ENCODE peak calls at places on chromosomes 11 and 22, in eight cellular contexts. S is cardiac muscle cell, P is brain microvascular endothelial cell, Y is cardiac fibroblast, I is spleen, Z is ovary, R is mammary epithelial cell, L is BJ. F is an unnamed sample.

GRCh38 chr11:17736921-17737817 is 2.6 kb downstream of the KCNC1 start:
- DNase-seq in S (no peak), Z (no peak), Y (no peak), L (no peak), P (no peak), R (no peak), I (peak), F (no peak)

GRCh38 chr11:62005231-62005661 is 37.8 kb upstream of the FTH1 start:
- DNase-seq in S (no peak), I (no peak), Z (no peak), Y (peak), R (no peak), L (no peak), P (no peak), F (no peak)

GRCh38 chr22:19453718-19454117 is 6.2 kb upstream of the C22orf39 start:
- DNase-seq in P (no peak), L (no peak), I (no peak), S (no peak), Y (no peak), R (no peak), Z (no peak), F (no peak)

GRCh38 chr11:476416-476815 is 26.3 kb downstream of the PTDSS2 start:
- DNase-seq in Z (no peak), P (no peak), L (no peak), Y (no peak), I (no peak), R (no peak), S (no peak), F (no peak)

GRCh38 chr11:95378789-95379188 is 147.8 kb upstream of the SESN3 start:
- DNase-seq in P (no peak), R (no peak), Y (no peak), S (no peak), Z (no peak), L (no peak), I (no peak), F (no peak)

GRCh38 chr22:25406510-25407210 is 157.8 kb upstream of the GRK3 start:
- DNase-seq in Y (no peak), S (no peak), Z (no peak), L (no peak), I (no peak), R (no peak), P (no peak), F (no peak)

GRCh38 chr22:27223317-27224177 is 566.2 kb downstream of the MIAT start:
- DNase-seq in I (peak), L (peak), Z (no peak), Y (peak), P (peak), S (no peak), R (peak), F (peak)

GRCh38 chr11:74650498-74650897 is 58.1 kb downstream of the POLD3 start:
- DNase-seq in P (no peak), Y (peak), L (peak), S (no peak), R (no peak), I (no peak), Z (no peak), F (peak)

GRCh38 chr11:58465690-58466089 is 23.7 kb upstream of the OR5B12 start:
- DNase-seq in P (no peak), Y (no peak), S (no peak), R (peak), Z (no peak), L (no peak), I (no peak), F (no peak)

GRCh38 chr11:107468596-107468995 is 11.0 kb upstream of the CWF19L2 start:
- DNase-seq in S (no peak), Y (peak), I (no peak), Z (no peak), P (peak), R (peak), L (no peak), F (peak)

GRCh38 chr22:26579331-26579886 is 10.5 kb downstream of the TPST2 start:
- DNase-seq in P (no peak), Z (no peak), R (no peak), S (no peak), Y (no peak), L (no peak), I (peak), F (no peak)

GRCh38 chr11:40227730-40228129 is 1231.7 kb downstream of the LRRC4C start:
- DNase-seq in Z (no peak), P (no peak), S (no peak), R (no peak), Y (no peak), L (no peak), I (no peak), F (no peak)

GRCh38 chr22:23912293-23912903 is 18.2 kb downstream of the MIF start:
- DNase-seq in S (no peak), Y (no peak), R (no peak), Z (no peak), I (no peak), P (no peak), L (no peak), F (no peak)

GRCh38 chr11:66136752-66137123 is 66.7 kb downstream of the PACS1 start:
- DNase-seq in L (no peak), R (no peak), I (no peak), P (peak), S (no peak), Z (no peak), Y (peak), F (no peak)

GRCh38 chr22:49016909-49017768 is 810.5 kb downstream of the BRD1 start:
- DNase-seq in L (no peak), P (no peak), S (no peak), Y (no peak), R (no peak), Z (no peak), I (peak), F (no peak)

GRCh38 chr22:27801616-27802388 is at the start of gene MN1:
- DNase-seq in S (peak), L (no peak), I (no peak), Z (peak), P (no peak), Y (peak), R (peak), F (no peak)

GRCh38 chr22:27804683-27805297 is 3.2 kb upstream of the MN1 start:
- DNase-seq in I (no peak), S (peak), R (peak), P (no peak), Z (peak), Y (peak), L (no peak), F (peak)

GRCh38 chr11:71055925-71056324 is 196.5 kb downstream of the SHANK2 start:
- DNase-seq in Z (no peak), L (no peak), I (no peak), S (no peak), P (no peak), R (no peak), Y (no peak), F (no peak)

GRCh38 chr22:45503816-45504702 is 1.4 kb downstream of the FBLN1 start:
- DNase-seq in Z (no peak), R (peak), Y (peak), L (no peak), I (no peak), P (peak), S (no peak), F (no peak)

GRCh38 chr11:72627594-72628281 is 46.5 kb downstream of the PDE2A start:
- DNase-seq in I (no peak), Y (no peak), P (no peak), Z (no peak), S (no peak), R (no peak), L (no peak), F (no peak)

GRCh38 chr22:39208013-39208680 is 36.6 kb downstream of the PDGFB start:
- DNase-seq in I (peak), R (no peak), S (no peak), L (no peak), Y (no peak), Z (no peak), P (no peak), F (no peak)

GRCh38 chr11:71325418-71326327 is 73.3 kb upstream of the SHANK2 start:
- DNase-seq in Z (no peak), L (no peak), P (no peak), S (no peak), I (peak), R (peak), Y (no peak), F (no peak)

GRCh38 chr11:8199676-8200075 is 30.9 kb upstream of the RIC3 start:
- DNase-seq in Y (no peak), S (no peak), I (no peak), Z (no peak), P (no peak), L (no peak), R (no peak), F (no peak)
- H3K4me3 ChIP-seq in Y (no peak), S (no peak), I (no peak), Z (no peak), P (no peak), L (no peak), R (no peak), F (no peak)

GRCh38 chr11:47943721-47944554 is 36.4 kb upstream of the PTPRJ start:
- DNase-seq in S (no peak), P (no peak), I (no peak), L (no peak), R (no peak), Y (no peak), Z (no peak), F (no peak)
- H3K4me3 ChIP-seq in S (no peak), P (no peak), I (no peak), L (no peak), R (no peak), Y (no peak), Z (no peak), F (no peak)

GRCh38 chr11:113698515-113698914 is 7.6 kb downstream of the TMPRSS5 start:
- DNase-seq in P (no peak), L (no peak), I (no peak), Y (no peak), Z (no peak), R (no peak), S (peak), F (no peak)

GRCh38 chr11:113695207-113695606 is 10.9 kb downstream of the TMPRSS5 start:
- DNase-seq in Y (no peak), L (no peak), R (no peak), Z (no peak), I (no peak), S (no peak), P (no peak), F (no peak)

GRCh38 chr11:113694390-113694789 is 11.7 kb downstream of the TMPRSS5 start:
- DNase-seq in I (no peak), R (no peak), Y (no peak), Z (no peak), P (no peak), L (no peak), S (no peak), F (no peak)

GRCh38 chr11:113697798-113698407 is 8.2 kb downstream of the TMPRSS5 start:
- DNase-seq in P (no peak), Y (no peak), L (no peak), I (no peak), Z (no peak), R (peak), S (no peak), F (no peak)

DNA sequence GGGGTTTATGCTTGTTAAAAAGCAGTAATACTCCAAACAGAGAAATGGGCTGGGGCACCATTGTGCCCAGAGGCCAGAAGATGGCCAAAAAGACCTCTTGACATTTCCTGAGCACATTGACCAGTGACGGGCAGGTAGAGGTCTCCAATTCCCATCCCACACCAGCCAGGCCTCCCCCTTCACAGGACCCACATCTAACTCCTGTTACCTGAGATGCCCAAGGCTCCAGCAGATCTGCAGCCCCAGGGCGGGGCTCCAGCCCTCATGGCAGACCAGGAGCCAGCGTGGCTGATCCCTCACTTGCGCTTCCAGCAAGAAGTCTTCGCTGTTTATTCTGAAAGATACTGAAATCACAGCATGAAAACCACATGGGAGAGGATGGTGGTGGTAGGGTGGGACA is 9.0 kb downstream of the TMPRSS5 start:
- DNase-seq in Z (no peak), S (no peak), L (no peak), P (no peak), Y (no peak), R (no peak), I (no peak), F (no peak)
- H3K4me3 ChIP-seq in Z (no peak), S (no peak), L (no peak), P (no peak), Y (no peak), R (no peak), I (no peak), F (no peak)

GRCh38 chr11:96978751-96979150 is 588.9 kb downstream of the JRKL start:
- DNase-seq in P (no peak), S (no peak), Z (no peak), R (no peak), L (no peak), Y (no peak), I (no peak), F (no peak)
- H3K4me3 ChIP-seq in P (no peak), S (no peak), Z (no peak), R (no peak), L (no peak), Y (no peak), I (no peak), F (no peak)